ENCODE peak calls at places on chromosomes 7 and 10, in five cellular contexts. S, F, M, Z and R are unnamed samples. For H3K36me3, the result is how much of the 10 kb centered on the place peaks cover.

GRCh38 chr7:145696071-145696470 is 420.5 kb upstream of the CNTNAP2 start:
- DNase-seq in M (no peak), S (no peak), Z (no peak), F (no peak), R (no peak)

GRCh38 chr7:67346126-67346525 is 349.5 kb downstream of the TYW1 start:
- DNase-seq in Z (no peak), S (no peak), F (no peak), M (no peak), R (no peak)

GRCh38 chr10:106978746-106979145 is 185.8 kb downstream of the SORCS1 start:
- DNase-seq in M (no peak), F (no peak), S (peak), Z (no peak), R (no peak)

GRCh38 chr7:7756577-7756976 is 38.2 kb upstream of the RPA3 start:
- DNase-seq in M (no peak), F (no peak), Z (no peak), S (no peak), R (no peak)

GRCh38 chr7:77348371-77348813 is 67.8 kb downstream of the GSAP start:
- DNase-seq in M (peak), Z (peak), S (peak), F (no peak), R (peak)

GRCh38 chr7:51227861-51228260 is 88.7 kb downstream of the COBL start:
- DNase-seq in M (no peak), Z (no peak), F (no peak), S (no peak), R (no peak)

GRCh38 chr10:62577666-62578291 is 203.6 kb downstream of the ZNF365 start:
- DNase-seq in S (no peak), Z (peak), M (peak), F (no peak), R (peak)

GRCh38 chr7:158810846-158811245 is 18.5 kb downstream of the ESYT2 start:
- DNase-seq in Z (no peak), S (no peak), M (no peak), F (no peak), R (no peak)

GRCh38 chr10:47421057-47421952 is 37.2 kb upstream of the ZNF488 start:
- DNase-seq in F (no peak), S (peak), Z (peak), M (peak), R (peak)

GRCh38 chr10:78780551-78780961 is 288.2 kb upstream of the ZMIZ1 start:
- DNase-seq in F (no peak), S (no peak), M (no peak), Z (no peak), R (no peak)

GRCh38 chr7:105097619-105098018 is 83.6 kb downstream of the KMT2E start:
- DNase-seq in S (peak), Z (peak), M (peak), F (no peak), R (peak)

GRCh38 chr10:71840177-71840711 is 10.8 kb downstream of the PSAP start:
- DNase-seq in M (peak), F (no peak), S (peak), Z (peak), R (peak)

GRCh38 chr7:74217455-74218342 is 7.9 kb downstream of the LAT2 start:
- DNase-seq in Z (peak), F (no peak), S (no peak), M (peak), R (no peak)

GRCh38 chr7:123871998-123872867 is 27.3 kb downstream of the HYAL4 start:
- DNase-seq in M (peak), S (peak), Z (peak), F (peak), R (peak)

GRCh38 chr10:21496285-21497176 is 29.0 kb downstream of the SKIDA1 start:
- DNase-seq in Z (peak), F (peak), M (peak), S (peak), R (peak)

GRCh38 chr10:119393421-119393820 is 149.1 kb downstream of the RGS10 start:
- DNase-seq in F (no peak), M (no peak), S (no peak), Z (no peak), R (no peak)

GRCh38 chr10:79322616-79323566 is 24.4 kb upstream of the PPIF start:
- DNase-seq in Z (peak), M (peak), S (peak), F (no peak), R (peak)

GRCh38 chr7:39488467-39489393 is 77.5 kb upstream of the YAE1 start:
- DNase-seq in F (no peak), S (no peak), M (no peak), Z (no peak), R (no peak)

GRCh38 chr7:155206286-155207020 is 91.2 kb upstream of the INSIG1 start:
- DNase-seq in F (peak), Z (peak), S (peak), M (peak), R (peak)
- H3K4me2 ChIP-seq in F (peak), Z (no peak), S (peak), M (peak), R (no peak)

DNA sequence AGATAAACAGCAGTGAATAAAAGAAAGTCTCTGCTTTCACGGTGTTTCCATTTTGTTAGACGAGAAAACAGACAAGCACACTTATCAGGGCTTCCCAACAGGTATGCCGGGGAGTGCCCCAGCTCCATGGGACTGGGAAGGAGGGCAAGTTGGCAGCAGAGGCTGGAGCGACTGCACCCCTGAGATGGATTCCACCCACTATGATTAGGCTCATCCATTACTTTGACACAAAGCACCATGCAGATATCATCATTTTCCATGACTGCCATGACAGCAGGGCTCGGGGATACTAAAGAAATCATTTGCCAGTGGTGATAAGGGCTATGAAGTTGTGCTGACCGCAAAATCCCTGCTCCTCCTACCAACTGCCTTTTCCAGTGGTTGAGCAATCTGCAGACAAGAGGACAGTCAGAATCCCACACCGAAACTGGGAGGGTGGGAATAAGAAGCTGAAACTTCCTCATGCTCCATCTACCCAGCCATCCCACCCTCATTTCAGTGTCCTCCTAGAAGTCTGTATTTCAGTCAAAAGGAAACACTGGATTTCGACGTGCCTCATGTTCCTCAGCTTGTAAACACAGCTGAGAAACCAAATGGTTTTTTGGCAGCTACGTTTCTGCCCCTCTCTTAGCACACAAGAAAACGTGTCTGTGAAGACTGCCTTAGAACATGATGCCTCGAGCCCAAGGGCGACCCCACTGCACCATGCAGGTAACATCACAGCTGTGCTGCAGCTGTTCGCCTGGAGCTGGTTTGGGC is 15.5 kb downstream of the CREB3L2 start:
- DNase-seq in Z (peak), M (peak), S (no peak), F (no peak), R (peak)
- H3K9ac ChIP-seq in Z (peak), M (peak), S (no peak), F (peak), R (peak)

GRCh38 chr10:73800560-73801252 is 10.7 kb downstream of the NDST2 start:
- DNase-seq in S (no peak), Z (no peak), F (no peak), M (no peak), R (no peak)
- H3K36me3 ChIP-seq in S (half or more), Z (half or more), F (under half), M (under half), R (under half)

DNA sequence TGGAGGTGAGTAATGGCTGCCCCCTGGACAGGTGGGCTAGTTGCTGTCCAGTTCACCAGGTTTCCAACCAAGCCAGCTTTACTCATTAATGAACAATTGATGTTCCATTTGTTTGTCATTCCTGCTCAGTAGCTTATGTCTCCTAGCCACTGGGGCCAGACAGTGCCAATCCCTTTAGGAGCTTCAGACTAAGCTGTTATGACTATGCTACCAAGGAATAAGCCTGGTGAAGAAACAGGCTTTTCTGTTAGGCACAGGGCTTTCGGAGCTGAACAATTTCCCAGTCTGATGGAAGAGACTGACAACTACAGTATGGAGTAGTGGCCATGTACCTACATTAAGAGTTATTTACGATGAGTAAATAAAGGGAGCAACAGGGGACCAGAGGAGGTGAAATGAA is 2.1 kb upstream of the FMC1 start:
- DNase-seq in S (no peak), F (no peak), M (no peak), Z (no peak), R (no peak)
- H3K4me2 ChIP-seq in S (no peak), F (no peak), M (no peak), Z (no peak), R (no peak)

GRCh38 chr10:822661-823367 is 108.7 kb downstream of the LARP4B start:
- DNase-seq in F (no peak), M (no peak), Z (no peak), S (no peak), R (no peak)

GRCh38 chr10:822197-822596 is 109.3 kb downstream of the LARP4B start:
- DNase-seq in S (no peak), Z (no peak), F (no peak), M (no peak), R (no peak)

GRCh38 chr10:824497-824896 is 107.0 kb downstream of the LARP4B start:
- DNase-seq in Z (no peak), M (no peak), S (no peak), F (no peak), R (no peak)

GRCh38 chr10:828191-828590 is 103.3 kb downstream of the LARP4B start:
- DNase-seq in S (no peak), F (no peak), M (no peak), Z (no peak), R (no peak)

DNA sequence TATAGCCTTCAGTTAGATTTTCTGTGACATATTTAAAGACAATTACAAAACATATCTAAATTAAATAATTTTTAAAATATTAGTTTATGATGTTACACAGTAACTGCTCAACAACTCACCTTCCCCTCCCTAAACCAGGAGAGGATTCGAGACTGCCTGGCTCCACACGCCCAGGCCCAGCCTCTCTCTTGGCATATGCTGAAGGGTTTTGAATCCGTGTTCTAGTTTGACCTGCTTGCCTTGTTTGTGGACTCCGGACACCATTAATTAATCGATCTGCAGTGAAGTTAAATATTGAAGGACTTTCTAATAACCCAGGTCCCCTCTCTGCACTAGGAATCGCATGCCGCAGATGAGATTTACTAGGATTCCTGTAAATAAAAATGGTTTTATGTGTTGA is 106.6 kb downstream of the LARP4B start:
- DNase-seq in F (no peak), S (no peak), M (no peak), Z (no peak), R (no peak)
- H3K9ac ChIP-seq in F (no peak), S (no peak), M (no peak), Z (no peak), R (no peak)

GRCh38 chr7:6658618-6659345 is 21.7 kb downstream of the ZNF316 start:
- DNase-seq in S (no peak), F (no peak), M (peak), Z (no peak), R (no peak)

GRCh38 chr7:6655636-6656385 is 18.7 kb downstream of the ZNF316 start:
- DNase-seq in S (no peak), F (no peak), M (no peak), Z (no peak), R (no peak)

GRCh38 chr7:6654113-6654841 is 17.2 kb downstream of the ZNF316 start:
- DNase-seq in M (no peak), Z (no peak), S (no peak), F (no peak), R (no peak)

GRCh38 chr7:6654842-6655610 is 17.9 kb downstream of the ZNF316 start:
- DNase-seq in F (no peak), S (no peak), Z (no peak), M (no peak), R (no peak)

GRCh38 chr7:6656413-6656812 is 19.3 kb downstream of the ZNF316 start:
- DNase-seq in M (no peak), Z (no peak), S (no peak), F (no peak), R (no peak)
- H3K36me3 ChIP-seq in M (under half), Z (half or more), S (under half), F (under half), R (under half)

GRCh38 chr10:16867556-16867955 is 50.3 kb upstream of the RSU1 start:
- DNase-seq in F (no peak), Z (peak), S (peak), M (peak), R (peak)
- H3K4me2 ChIP-seq in F (no peak), Z (peak), S (no peak), M (peak), R (no peak)

GRCh38 chr7:108525327-108525984 is 479 bp downstream of the PNPLA8 start:
- DNase-seq in S (peak), M (peak), Z (peak), F (peak), R (peak)
- H3K9ac ChIP-seq in S (peak), M (peak), Z (peak), F (peak), R (peak)